ENCODE peak calls at places on chromosome 20, in five cellular contexts. One of them, this sample, is unnamed.

GRCh38 chr20:62350098-62350628 is 16.9 kb downstream of the LAMA5 start:
- DNase-seq in K562: no peak
- DNase-seq in H1: no peak
- DNase-seq in HepG2: no peak
- DNase-seq in SK-N-SH: no peak
- DNase-seq in this sample: no peak

GRCh38 chr20:11686900-11687543 is 230.7 kb upstream of the BTBD3 start:
- DNase-seq in K562: no peak
- DNase-seq in H1: no peak
- DNase-seq in HepG2: no peak
- DNase-seq in SK-N-SH: no peak
- DNase-seq in this sample: no peak

GRCh38 chr20:9617940-9618339 is 103.5 kb downstream of the LAMP5 start:
- DNase-seq in K562: peak; percentile 12
- DNase-seq in H1: no peak
- DNase-seq in HepG2: peak; percentile 58
- DNase-seq in SK-N-SH: peak; percentile 34
- DNase-seq in this sample: no peak

GRCh38 chr20:60642048-60642447 is 610.0 kb upstream of the CDH4 start:
- DNase-seq in K562: no peak
- DNase-seq in H1: no peak
- DNase-seq in HepG2: no peak
- DNase-seq in SK-N-SH: no peak
- DNase-seq in this sample: no peak

GRCh38 chr20:3632311-3633004 is 30.7 kb downstream of the GFRA4 start:
- DNase-seq in K562: no peak
- DNase-seq in H1: no peak
- DNase-seq in HepG2: peak; percentile 43
- DNase-seq in SK-N-SH: no peak
- DNase-seq in this sample: no peak

GRCh38 chr20:14845199-14846160 is 508.1 kb upstream of the FLRT3 start:
- DNase-seq in K562: no peak
- DNase-seq in H1: no peak
- DNase-seq in HepG2: no peak
- DNase-seq in SK-N-SH: no peak
- DNase-seq in this sample: no peak

GRCh38 chr20:44334709-44335108 is 2.1 kb upstream of the R3HDML start:
- DNase-seq in K562: no peak
- DNase-seq in H1: no peak
- DNase-seq in HepG2: no peak
- DNase-seq in SK-N-SH: no peak
- DNase-seq in this sample: no peak

GRCh38 chr20:5008743-5009142 is 7.4 kb upstream of the SLC23A2 start:
- DNase-seq in K562: no peak
- DNase-seq in H1: no peak
- DNase-seq in HepG2: no peak
- DNase-seq in SK-N-SH: no peak
- DNase-seq in this sample: no peak

GRCh38 chr20:13205848-13206434 is 15.1 kb upstream of the ISM1 start:
- DNase-seq in K562: no peak
- DNase-seq in H1: no peak
- DNase-seq in HepG2: no peak
- DNase-seq in SK-N-SH: no peak
- DNase-seq in this sample: no peak

GRCh38 chr20:41408986-41409385 is 42.4 kb upstream of the EMILIN3 start:
- DNase-seq in K562: no peak
- DNase-seq in H1: no peak
- DNase-seq in HepG2: no peak
- DNase-seq in SK-N-SH: peak; percentile 78
- DNase-seq in this sample: no peak

GRCh38 chr20:52056203-52057062 is 135.1 kb downstream of the ZFP64 start:
- DNase-seq in K562: no peak
- DNase-seq in H1: no peak
- DNase-seq in HepG2: no peak
- DNase-seq in SK-N-SH: no peak
- DNase-seq in this sample: no peak

GRCh38 chr20:56411759-56412472 is at the start of gene CASS4:
- DNase-seq in K562: peak; percentile 97
- DNase-seq in H1: no peak
- DNase-seq in HepG2: peak; percentile 68
- DNase-seq in SK-N-SH: no peak
- DNase-seq in this sample: no peak

GRCh38 chr20:14673164-14673563 is 335.8 kb upstream of the FLRT3 start:
- DNase-seq in K562: no peak
- DNase-seq in H1: no peak
- DNase-seq in HepG2: no peak
- DNase-seq in SK-N-SH: no peak
- DNase-seq in this sample: no peak

GRCh38 chr20:43583982-43584432 is 6.7 kb upstream of the IFT52 start:
- DNase-seq in K562: peak; percentile 91
- DNase-seq in H1: no peak
- DNase-seq in HepG2: peak; percentile 95
- DNase-seq in SK-N-SH: no peak
- DNase-seq in this sample: no peak

GRCh38 chr20:41608606-41609005 is 9.6 kb downstream of the CHD6 start:
- DNase-seq in K562: no peak
- DNase-seq in H1: no peak
- DNase-seq in HepG2: no peak
- DNase-seq in SK-N-SH: no peak
- DNase-seq in this sample: no peak

GRCh38 chr20:49717693-49718092 is 4.0 kb upstream of the B4GALT5 start:
- DNase-seq in K562: peak; percentile 44
- DNase-seq in H1: no peak
- DNase-seq in HepG2: peak; percentile 55
- DNase-seq in SK-N-SH: no peak
- DNase-seq in this sample: no peak

GRCh38 chr20:63095718-63096654 is 89.2 kb upstream of the BHLHE23 start:
- DNase-seq in K562: no peak
- DNase-seq in H1: no peak
- DNase-seq in HepG2: no peak
- DNase-seq in SK-N-SH: no peak
- DNase-seq in this sample: no peak

GRCh38 chr20:44597516-44597915 is 15.1 kb downstream of the PKIG start:
- DNase-seq in K562: no peak
- DNase-seq in H1: no peak
- DNase-seq in HepG2: no peak
- DNase-seq in SK-N-SH: no peak
- DNase-seq in this sample: no peak

GRCh38 chr20:49603209-49603627 is 35.3 kb upstream of the PTGIS start:
- DNase-seq in K562: peak; percentile 46
- DNase-seq in H1: no peak
- DNase-seq in HepG2: peak; percentile 84
- DNase-seq in SK-N-SH: peak; percentile 47
- DNase-seq in this sample: no peak

GRCh38 chr20:53539516-53539915 is 54.1 kb downstream of the ZNF217 start:
- DNase-seq in K562: no peak
- DNase-seq in H1: no peak
- DNase-seq in HepG2: no peak
- DNase-seq in SK-N-SH: no peak
- DNase-seq in this sample: no peak

GRCh38 chr20:59992531-59992930 is 34.3 kb downstream of the CDH26 start:
- DNase-seq in K562: no peak
- DNase-seq in H1: no peak
- DNase-seq in HepG2: no peak
- DNase-seq in SK-N-SH: no peak
- DNase-seq in this sample: no peak

GRCh38 chr20:23125625-23126191 is 39.6 kb upstream of the CD93 start:
- DNase-seq in K562: peak; percentile 35
- DNase-seq in H1: no peak
- DNase-seq in HepG2: no peak
- DNase-seq in SK-N-SH: no peak
- DNase-seq in this sample: no peak

GRCh38 chr20:56765172-56766073 is 136.3 kb downstream of the TFAP2C start:
- DNase-seq in K562: no peak
- DNase-seq in H1: no peak
- DNase-seq in HepG2: no peak
- DNase-seq in SK-N-SH: no peak
- DNase-seq in this sample: no peak

GRCh38 chr20:37457928-37458327 is 63.1 kb upstream of the NNAT start:
- DNase-seq in K562: no peak
- DNase-seq in H1: no peak
- DNase-seq in HepG2: no peak
- DNase-seq in SK-N-SH: no peak
- DNase-seq in this sample: no peak

GRCh38 chr20:25204550-25205276 is 9.2 kb downstream of the ENTPD6 start:
- DNase-seq in K562: no peak
- DNase-seq in H1: no peak
- DNase-seq in HepG2: no peak
- DNase-seq in SK-N-SH: no peak
- DNase-seq in this sample: no peak

GRCh38 chr20:4074877-4075455 is 59.6 kb upstream of the RNF24 start:
- DNase-seq in K562: peak; percentile 67
- DNase-seq in H1: no peak
- DNase-seq in HepG2: no peak
- DNase-seq in SK-N-SH: no peak
- DNase-seq in this sample: no peak

GRCh38 chr20:1888796-1889463 is 6.3 kb upstream of the SIRPA start:
- DNase-seq in K562: no peak
- DNase-seq in H1: no peak
- DNase-seq in HepG2: peak; percentile 60
- DNase-seq in SK-N-SH: no peak
- DNase-seq in this sample: no peak
- TF ChIP-seq CHD2 in K562: no peak
- TF ChIP-seq CHD2 in H1: no peak
- TF ChIP-seq CHD2 in HepG2: no peak
- TF ChIP-seq CHD2 in SK-N-SH: no peak
- TF ChIP-seq CHD2 in this sample: no peak

DNA sequence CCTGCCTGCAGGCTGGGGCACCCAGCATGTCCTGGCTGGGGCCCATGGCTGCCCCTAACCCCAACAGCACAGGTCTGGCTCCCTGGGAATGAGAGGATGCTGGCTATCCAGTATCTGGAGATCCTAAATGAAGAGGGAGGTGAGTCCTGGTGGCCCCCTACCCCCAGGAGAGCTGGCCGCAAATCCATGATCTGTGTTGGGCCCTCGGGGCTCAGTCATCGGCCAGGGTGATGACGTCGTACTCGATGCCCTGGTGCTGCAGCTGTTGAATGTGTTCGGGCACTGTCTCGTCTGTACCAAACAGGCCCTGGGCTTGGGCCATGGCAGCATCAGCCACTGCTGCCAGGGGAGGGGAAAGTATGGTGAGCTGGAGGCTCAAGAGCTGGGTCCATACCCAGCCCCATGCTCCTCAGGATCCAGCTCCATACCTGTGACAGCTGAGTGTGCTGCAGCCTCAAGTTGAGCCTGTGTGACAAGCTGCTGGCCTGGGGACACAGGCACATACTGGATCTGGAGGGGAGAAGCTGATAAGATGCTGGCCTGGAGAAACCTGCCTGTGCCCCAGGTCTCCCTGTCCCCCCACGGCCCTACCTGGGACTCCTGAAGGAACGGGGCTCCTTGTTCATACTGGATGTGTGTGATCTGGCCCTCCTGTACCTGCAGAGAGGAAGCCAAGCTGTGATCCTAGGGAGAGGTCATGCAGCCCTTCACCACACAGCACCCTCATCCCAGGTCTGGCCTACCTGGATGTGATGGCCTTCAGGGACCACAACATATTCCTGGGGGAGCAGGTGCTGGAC is 14.5 kb downstream of the PCIF1 start:
- DNase-seq in K562: no peak
- DNase-seq in H1: no peak
- DNase-seq in HepG2: no peak
- DNase-seq in SK-N-SH: no peak
- DNase-seq in this sample: no peak
- H3K36me3 ChIP-seq in K562: peaks cover 92% of the 10 kb centered on the region
- H3K36me3 ChIP-seq in H1: peaks cover 65% of the 10 kb centered on the region
- H3K36me3 ChIP-seq in HepG2: peaks cover 50% of the 10 kb centered on the region
- H3K36me3 ChIP-seq in SK-N-SH: peaks cover 29% of the 10 kb centered on the region
- H3K36me3 ChIP-seq in this sample: peaks cover 59% of the 10 kb centered on the region

DNA sequence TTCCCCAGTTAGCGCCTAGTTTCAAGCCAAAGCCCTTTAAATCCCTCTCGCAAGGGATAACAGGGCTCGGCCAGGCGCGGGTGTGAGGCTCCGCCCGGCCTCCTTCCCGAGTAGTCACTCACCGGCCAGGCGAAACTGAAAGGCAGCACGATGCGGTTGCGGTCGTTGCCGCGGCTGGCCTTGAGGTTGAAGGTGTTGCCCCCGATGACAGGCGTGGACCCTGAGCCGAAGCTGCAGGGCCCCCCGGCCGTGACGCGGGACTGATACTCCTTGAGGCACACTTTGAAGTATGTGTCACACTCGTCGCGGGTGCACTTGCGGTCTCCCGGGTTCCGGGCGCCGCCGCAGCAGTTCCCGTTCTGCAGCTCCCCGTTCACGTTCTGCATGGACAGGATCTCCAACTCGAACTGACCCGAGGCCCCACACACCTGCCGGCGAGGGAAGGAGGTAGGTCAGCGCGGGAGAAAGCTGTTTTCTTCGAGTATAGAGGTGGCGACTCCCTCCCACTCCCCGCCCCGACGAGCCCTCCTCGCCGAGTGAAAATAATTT is 1.1 kb downstream of the JAG1 start:
- DNase-seq in K562: peak; percentile 30
- DNase-seq in H1: no peak
- DNase-seq in HepG2: peak; percentile 49
- DNase-seq in SK-N-SH: peak; percentile 70
- DNase-seq in this sample: no peak
- TF ChIP-seq CHD2 in K562: no peak
- TF ChIP-seq CHD2 in H1: no peak
- TF ChIP-seq CHD2 in HepG2: peak; percentile 13
- TF ChIP-seq CHD2 in SK-N-SH: no peak
- TF ChIP-seq CHD2 in this sample: no peak

GRCh38 chr20:21387528-21387927 is 9.8 kb downstream of the NKX2-4 start:
- DNase-seq in K562: no peak
- DNase-seq in H1: no peak
- DNase-seq in HepG2: no peak
- DNase-seq in SK-N-SH: no peak
- DNase-seq in this sample: no peak
- H3K36me3 ChIP-seq in K562: peaks cover 55% of the 10 kb centered on the region
- H3K36me3 ChIP-seq in H1: peaks cover 8% of the 10 kb centered on the region
- H3K36me3 ChIP-seq in HepG2: peaks cover 18% of the 10 kb centered on the region
- H3K36me3 ChIP-seq in SK-N-SH: peaks cover 51% of the 10 kb centered on the region
- H3K36me3 ChIP-seq in this sample: peaks cover 3% of the 10 kb centered on the region

DNA sequence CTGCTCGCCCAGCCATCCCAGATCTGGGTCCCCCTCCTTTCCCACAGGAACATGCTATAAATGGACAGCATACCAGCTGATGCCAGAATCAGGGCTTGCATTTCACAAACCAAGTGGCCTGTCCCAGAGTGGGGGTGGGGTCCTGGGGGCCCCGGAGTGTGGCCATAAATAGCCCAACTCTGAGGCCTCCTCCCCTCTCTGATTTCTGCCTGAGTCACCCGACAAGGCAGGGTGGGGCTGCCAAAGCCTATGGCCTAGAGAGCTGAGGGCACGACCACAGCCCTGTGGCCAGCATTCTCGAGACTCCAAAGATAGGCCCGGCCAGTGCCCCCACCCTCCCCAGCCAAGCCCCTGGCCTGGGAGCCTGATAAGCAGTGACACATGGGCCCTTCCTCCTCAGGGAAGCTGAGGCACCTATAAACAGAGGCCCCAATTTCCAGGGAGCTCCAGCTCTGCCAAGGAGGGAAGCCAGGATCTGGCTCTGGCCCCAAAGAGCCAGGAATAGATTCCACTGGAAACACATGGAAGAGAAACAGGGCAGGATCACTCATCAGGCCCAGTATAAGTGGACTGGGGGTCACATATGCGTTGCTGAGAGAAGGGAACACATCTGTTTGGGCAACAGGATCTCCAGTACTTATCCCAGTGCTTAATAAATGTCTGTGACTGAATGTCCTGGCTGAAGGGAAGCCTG is 20.3 kb downstream of the SNTA1 start:
- DNase-seq in K562: peak; percentile 91
- DNase-seq in H1: no peak
- DNase-seq in HepG2: no peak
- DNase-seq in SK-N-SH: no peak
- DNase-seq in this sample: no peak
- TF ChIP-seq CHD2 in K562: no peak
- TF ChIP-seq CHD2 in H1: no peak
- TF ChIP-seq CHD2 in HepG2: no peak
- TF ChIP-seq CHD2 in SK-N-SH: no peak
- TF ChIP-seq CHD2 in this sample: no peak